ENCODE peak calls at places on chromosomes 6 and 20, in four cellular contexts. E, D, J and S are unnamed samples.

GRCh38 chr6:16544521-16544920 is 216.7 kb downstream of the ATXN1 start:
- DNase-seq in D (no peak), J (no peak), E (no peak), S (no peak)

GRCh38 chr6:24990227-24990843 is 54.6 kb upstream of the RIPOR2 start:
- DNase-seq in E (no peak), J (no peak), D (peak), S (no peak)

GRCh38 chr6:145729887-145730286 is 5.4 kb downstream of the EPM2A start:
- DNase-seq in J (no peak), D (no peak), E (no peak), S (no peak)

GRCh38 chr6:36933102-36933501 is 21.4 kb upstream of the PI16 start:
- DNase-seq in J (no peak), E (no peak), D (peak), S (no peak)

GRCh38 chr6:170225852-170226417 is 64.9 kb downstream of the DLL1 start:
- DNase-seq in D (peak), J (no peak), E (no peak), S (no peak)

GRCh38 chr6:170260686-170261085 is 30.2 kb downstream of the DLL1 start:
- DNase-seq in D (no peak), E (no peak), J (no peak), S (no peak)

GRCh38 chr20:60224914-60225313 is 266.7 kb downstream of the CDH26 start:
- DNase-seq in D (no peak), E (no peak), J (peak), S (no peak)

GRCh38 chr20:3716195-3716834 is 3.9 kb upstream of the SIGLEC1 start:
- DNase-seq in D (peak), J (peak), E (peak), S (no peak)

GRCh38 chr20:11544029-11544678 is 373.5 kb upstream of the BTBD3 start:
- DNase-seq in E (peak), D (peak), J (peak), S (no peak)

GRCh38 chr6:134196568-134197301 is 121.2 kb downstream of the SGK1 start:
- DNase-seq in J (peak), D (no peak), E (no peak), S (no peak)

GRCh38 chr6:34132486-34133185 is 13.3 kb downstream of the GRM4 start:
- DNase-seq in E (peak), J (peak), D (peak), S (no peak)

GRCh38 chr6:14695579-14695978 is 550.3 kb upstream of the JARID2 start:
- DNase-seq in J (no peak), D (no peak), E (no peak), S (no peak)

GRCh38 chr6:85460154-85460950 is 10.5 kb downstream of the NT5E start:
- DNase-seq in D (peak), J (no peak), E (no peak), S (no peak)

GRCh38 chr6:167573461-167574215 is 248.8 kb downstream of the TTLL2 start:
- DNase-seq in D (no peak), E (no peak), J (no peak), S (no peak)

GRCh38 chr6:91088515-91088914 is 501.6 kb upstream of the MAP3K7 start:
- DNase-seq in E (no peak), J (no peak), D (no peak), S (no peak)

GRCh38 chr6:149763866-149764265 is 14.3 kb downstream of the PCMT1 start:
- DNase-seq in J (no peak), E (peak), D (no peak), S (no peak)

GRCh38 chr6:90088009-90088408 is 193.7 kb downstream of the GJA10 start:
- DNase-seq in J (no peak), D (peak), E (peak), S (no peak)

GRCh38 chr20:12882832-12883506 is 125.8 kb upstream of the SPTLC3 start:
- DNase-seq in D (no peak), J (no peak), E (peak), S (no peak)

GRCh38 chr6:89834884-89835792 is 5.5 kb downstream of the CASP8AP2 start:
- DNase-seq in D (no peak), E (no peak), J (peak), S (peak)

GRCh38 chr6:35725721-35726438 is 11.0 kb upstream of the ARMC12 start:
- DNase-seq in D (peak), E (no peak), J (peak), S (no peak)

GRCh38 chr20:23228912-23229311 is 121.7 kb upstream of the NXT1 start:
- DNase-seq in D (peak), J (no peak), E (peak), S (no peak)

GRCh38 chr20:543369-544152 is at the start of gene CSNK2A1:
- DNase-seq in D (peak), J (peak), E (peak), S (peak)

GRCh38 chr6:137945149-137945498 is 78.1 kb downstream of the TNFAIP3 start:
- DNase-seq in D (no peak), E (no peak), J (no peak), S (no peak)

GRCh38 chr6:112216699-112217551 is 37.4 kb downstream of the LAMA4 start:
- DNase-seq in J (no peak), E (peak), D (peak), S (no peak)

GRCh38 chr6:71531006-71531405 is 242.4 kb downstream of the OGFRL1 start:
- DNase-seq in D (no peak), J (no peak), E (peak), S (no peak)

GRCh38 chr20:46004813-46005505 is 3.7 kb upstream of the MMP9 start:
- DNase-seq in D (no peak), E (no peak), J (peak), S (peak)

GRCh38 chr6:16496982-16497823 is 258.8 kb downstream of the GMPR start:
- DNase-seq in D (no peak), J (no peak), E (peak), S (no peak)

GRCh38 chr6:30845183-30845582 is 39.1 kb upstream of the DDR1 start:
- DNase-seq in E (no peak), D (no peak), J (no peak), S (no peak)

GRCh38 chr6:5205877-5206840 is 54.6 kb downstream of the LYRM4 start:
- DNase-seq in D (peak), E (peak), J (no peak), S (no peak)

GRCh38 chr6:159399953-159400352 is 230.8 kb downstream of the FNDC1 start:
- DNase-seq in J (no peak), D (no peak), E (no peak), S (no peak)

GRCh38 chr6:89251170-89251569 is 34.0 kb upstream of the GABRR1 start:
- DNase-seq in J (no peak), D (peak), E (no peak), S (no peak)

GRCh38 chr6:167570460-167571400 is 245.8 kb downstream of the TTLL2 start:
- DNase-seq in E (no peak), J (no peak), D (no peak), S (no peak)